ENCODE peak calls at places on chromosomes 13 and 19, in ten cellular contexts. One of them, this sample, is unnamed.

GRCh38 chr19:10299545-10300458 is 9.8 kb downstream of the ZGLP1 start:
- DNase-seq in WTC11: no peak
- DNase-seq in GM06990: no peak
- DNase-seq in tibial nerve: no peak
- DNase-seq in RWPE1: no peak
- DNase-seq in GM23338: no peak
- DNase-seq in fibroblast of the aortic adventitia: no peak
- DNase-seq in A673: no peak
- DNase-seq in Calu3: no peak
- DNase-seq in HFFc6: no peak
- DNase-seq in this sample: no peak

GRCh38 chr13:45796421-45796960 is 55.1 kb downstream of the SIAH3 start:
- DNase-seq in WTC11: no peak
- DNase-seq in GM06990: no peak
- DNase-seq in tibial nerve: no peak
- DNase-seq in RWPE1: no peak
- DNase-seq in GM23338: no peak
- DNase-seq in fibroblast of the aortic adventitia: no peak
- DNase-seq in A673: no peak
- DNase-seq in Calu3: no peak
- DNase-seq in HFFc6: no peak
- DNase-seq in this sample: no peak

GRCh38 chr13:75222031-75222430 is 259.9 kb downstream of the TBC1D4 start:
- DNase-seq in WTC11: no peak
- DNase-seq in GM06990: no peak
- DNase-seq in tibial nerve: no peak
- DNase-seq in RWPE1: no peak
- DNase-seq in GM23338: no peak
- DNase-seq in fibroblast of the aortic adventitia: peak
- DNase-seq in A673: no peak
- DNase-seq in Calu3: no peak
- DNase-seq in HFFc6: no peak
- DNase-seq in this sample: no peak

GRCh38 chr19:55459551-55459949 is 1.9 kb downstream of the ISOC2 start:
- DNase-seq in WTC11: no peak
- DNase-seq in GM06990: no peak
- DNase-seq in tibial nerve: no peak
- DNase-seq in RWPE1: no peak
- DNase-seq in GM23338: no peak
- DNase-seq in fibroblast of the aortic adventitia: no peak
- DNase-seq in A673: no peak
- DNase-seq in Calu3: no peak
- DNase-seq in HFFc6: no peak
- DNase-seq in this sample: no peak

GRCh38 chr19:45428385-45429231 is 4.9 kb upstream of the ERCC1 start:
- DNase-seq in WTC11: peak
- DNase-seq in GM06990: peak
- DNase-seq in tibial nerve: no peak
- DNase-seq in RWPE1: no peak
- DNase-seq in GM23338: peak
- DNase-seq in fibroblast of the aortic adventitia: no peak
- DNase-seq in A673: peak
- DNase-seq in Calu3: peak
- DNase-seq in HFFc6: no peak
- DNase-seq in this sample: no peak

GRCh38 chr19:48329167-48329891 is 4.0 kb downstream of the EMP3 start:
- DNase-seq in WTC11: peak
- DNase-seq in GM06990: peak
- DNase-seq in tibial nerve: no peak
- DNase-seq in RWPE1: peak
- DNase-seq in GM23338: peak
- DNase-seq in fibroblast of the aortic adventitia: peak
- DNase-seq in A673: peak
- DNase-seq in Calu3: peak
- DNase-seq in HFFc6: peak
- DNase-seq in this sample: no peak

GRCh38 chr19:750640-751423 is at the start of gene MISP:
- DNase-seq in WTC11: no peak
- DNase-seq in GM06990: no peak
- DNase-seq in tibial nerve: no peak
- DNase-seq in RWPE1: peak
- DNase-seq in GM23338: no peak
- DNase-seq in fibroblast of the aortic adventitia: no peak
- DNase-seq in A673: no peak
- DNase-seq in Calu3: peak
- DNase-seq in HFFc6: no peak
- DNase-seq in this sample: peak

GRCh38 chr19:5313307-5313706 is 27.3 kb downstream of the PTPRS start:
- DNase-seq in WTC11: no peak
- DNase-seq in GM06990: peak
- DNase-seq in tibial nerve: no peak
- DNase-seq in RWPE1: no peak
- DNase-seq in GM23338: no peak
- DNase-seq in fibroblast of the aortic adventitia: no peak
- DNase-seq in A673: no peak
- DNase-seq in Calu3: peak
- DNase-seq in HFFc6: no peak
- DNase-seq in this sample: no peak

DNA sequence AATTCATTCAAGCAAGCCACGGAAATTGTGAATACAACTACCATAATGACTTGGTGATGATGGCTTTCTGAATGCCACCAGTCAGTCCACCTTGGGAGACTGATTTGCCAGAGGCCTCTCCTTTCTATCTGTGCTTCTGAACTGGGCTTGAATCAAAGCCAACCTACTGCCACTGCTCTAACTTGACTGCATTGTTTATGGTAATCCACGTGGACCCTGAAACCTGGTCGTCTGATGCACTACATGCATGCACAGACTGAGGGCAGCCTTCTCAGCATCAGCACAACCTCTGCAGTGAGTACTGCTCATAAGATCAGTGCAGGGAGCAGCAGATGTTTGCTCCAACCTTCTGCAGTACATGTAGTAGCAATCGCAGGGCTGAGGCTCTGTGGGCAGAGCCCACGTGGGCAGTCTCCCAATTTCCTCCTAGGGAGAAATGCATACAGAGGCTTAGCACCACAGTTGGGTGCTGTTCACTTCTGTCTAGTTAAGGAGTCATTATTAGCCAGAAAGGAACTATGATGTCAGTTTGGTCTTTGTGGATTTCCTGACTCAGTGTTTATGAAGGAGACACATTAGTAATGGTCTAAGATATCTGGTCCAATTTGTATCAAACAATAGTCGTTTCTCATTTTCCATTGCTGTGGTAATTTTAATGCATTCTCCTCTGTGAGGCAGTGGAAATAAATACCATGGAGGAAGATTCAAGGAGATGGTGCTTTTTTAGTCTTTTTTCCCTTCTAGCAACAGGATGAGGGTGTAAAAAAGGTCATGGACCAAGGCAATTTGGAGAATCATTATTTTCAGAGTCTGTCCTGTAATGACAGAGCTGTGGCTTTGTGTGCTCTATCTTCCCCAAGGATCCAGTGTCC is 82.5 kb downstream of the AKAP11 start:
- DNase-seq in WTC11: peak
- DNase-seq in GM06990: peak
- DNase-seq in tibial nerve: no peak
- DNase-seq in RWPE1: no peak
- DNase-seq in GM23338: peak
- DNase-seq in fibroblast of the aortic adventitia: peak
- DNase-seq in A673: peak
- DNase-seq in Calu3: no peak
- DNase-seq in HFFc6: peak
- DNase-seq in this sample: no peak
- TF ChIP-seq CTCF in WTC11: no peak
- TF ChIP-seq CTCF in GM06990: peak
- TF ChIP-seq CTCF in tibial nerve: no peak
- TF ChIP-seq CTCF in RWPE1: no peak
- TF ChIP-seq CTCF in GM23338: no peak
- TF ChIP-seq CTCF in fibroblast of the aortic adventitia: peak
- TF ChIP-seq CTCF in A673: peak
- TF ChIP-seq CTCF in Calu3: no peak
- TF ChIP-seq CTCF in HFFc6: no peak
- TF ChIP-seq CTCF in this sample: no peak

GRCh38 chr19:19034204-19034624 is 811 bp downstream of the ARMC6 start:
- DNase-seq in WTC11: peak
- DNase-seq in GM06990: peak
- DNase-seq in tibial nerve: no peak
- DNase-seq in RWPE1: peak
- DNase-seq in GM23338: peak
- DNase-seq in fibroblast of the aortic adventitia: peak
- DNase-seq in A673: peak
- DNase-seq in Calu3: peak
- DNase-seq in HFFc6: peak
- DNase-seq in this sample: no peak

GRCh38 chr19:19033176-19033425 is 216 bp downstream of the SUGP2 start:
- DNase-seq in WTC11: no peak
- DNase-seq in GM06990: no peak
- DNase-seq in tibial nerve: no peak
- DNase-seq in RWPE1: no peak
- DNase-seq in GM23338: no peak
- DNase-seq in fibroblast of the aortic adventitia: no peak
- DNase-seq in A673: no peak
- DNase-seq in Calu3: no peak
- DNase-seq in HFFc6: no peak
- DNase-seq in this sample: no peak

GRCh38 chr19:19028526-19028925 is 4.8 kb downstream of the SUGP2 start:
- DNase-seq in WTC11: no peak
- DNase-seq in GM06990: no peak
- DNase-seq in tibial nerve: no peak
- DNase-seq in RWPE1: no peak
- DNase-seq in GM23338: no peak
- DNase-seq in fibroblast of the aortic adventitia: no peak
- DNase-seq in A673: no peak
- DNase-seq in Calu3: no peak
- DNase-seq in HFFc6: no peak
- DNase-seq in this sample: no peak

GRCh38 chr19:19032420-19033175 is 719 bp downstream of the SUGP2 start:
- DNase-seq in WTC11: peak
- DNase-seq in GM06990: peak
- DNase-seq in tibial nerve: peak
- DNase-seq in RWPE1: peak
- DNase-seq in GM23338: peak
- DNase-seq in fibroblast of the aortic adventitia: peak
- DNase-seq in A673: peak
- DNase-seq in Calu3: no peak
- DNase-seq in HFFc6: peak
- DNase-seq in this sample: no peak

GRCh38 chr19:19033426-19034203 is at the start of the genes ARMC6 and SUGP2:
- DNase-seq in WTC11: peak
- DNase-seq in GM06990: peak
- DNase-seq in tibial nerve: peak
- DNase-seq in RWPE1: peak
- DNase-seq in GM23338: peak
- DNase-seq in fibroblast of the aortic adventitia: peak
- DNase-seq in A673: peak
- DNase-seq in Calu3: peak
- DNase-seq in HFFc6: peak
- DNase-seq in this sample: peak
- TF ChIP-seq CTCF in WTC11: no peak
- TF ChIP-seq CTCF in GM06990: no peak
- TF ChIP-seq CTCF in tibial nerve: no peak
- TF ChIP-seq CTCF in RWPE1: no peak
- TF ChIP-seq CTCF in GM23338: no peak
- TF ChIP-seq CTCF in fibroblast of the aortic adventitia: peak
- TF ChIP-seq CTCF in A673: peak
- TF ChIP-seq CTCF in Calu3: no peak
- TF ChIP-seq CTCF in HFFc6: peak
- TF ChIP-seq CTCF in this sample: peak

GRCh38 chr13:113089693-113090414 is 15.7 kb upstream of the F7 start:
- DNase-seq in WTC11: no peak
- DNase-seq in GM06990: no peak
- DNase-seq in tibial nerve: no peak
- DNase-seq in RWPE1: no peak
- DNase-seq in GM23338: no peak
- DNase-seq in fibroblast of the aortic adventitia: no peak
- DNase-seq in A673: no peak
- DNase-seq in Calu3: no peak
- DNase-seq in HFFc6: no peak
- DNase-seq in this sample: no peak

GRCh38 chr13:113091891-113092775 is 13.5 kb upstream of the F7 start:
- DNase-seq in WTC11: no peak
- DNase-seq in GM06990: no peak
- DNase-seq in tibial nerve: no peak
- DNase-seq in RWPE1: no peak
- DNase-seq in GM23338: no peak
- DNase-seq in fibroblast of the aortic adventitia: no peak
- DNase-seq in A673: no peak
- DNase-seq in Calu3: no peak
- DNase-seq in HFFc6: no peak
- DNase-seq in this sample: no peak

GRCh38 chr13:113091211-113091771 is 14.3 kb upstream of the F7 start:
- DNase-seq in WTC11: no peak
- DNase-seq in GM06990: no peak
- DNase-seq in tibial nerve: no peak
- DNase-seq in RWPE1: no peak
- DNase-seq in GM23338: no peak
- DNase-seq in fibroblast of the aortic adventitia: no peak
- DNase-seq in A673: no peak
- DNase-seq in Calu3: no peak
- DNase-seq in HFFc6: no peak
- DNase-seq in this sample: no peak

GRCh38 chr13:113090415-113090770 is 15.2 kb upstream of the F7 start:
- DNase-seq in WTC11: peak
- DNase-seq in GM06990: no peak
- DNase-seq in tibial nerve: no peak
- DNase-seq in RWPE1: no peak
- DNase-seq in GM23338: peak
- DNase-seq in fibroblast of the aortic adventitia: no peak
- DNase-seq in A673: no peak
- DNase-seq in Calu3: no peak
- DNase-seq in HFFc6: no peak
- DNase-seq in this sample: no peak

DNA sequence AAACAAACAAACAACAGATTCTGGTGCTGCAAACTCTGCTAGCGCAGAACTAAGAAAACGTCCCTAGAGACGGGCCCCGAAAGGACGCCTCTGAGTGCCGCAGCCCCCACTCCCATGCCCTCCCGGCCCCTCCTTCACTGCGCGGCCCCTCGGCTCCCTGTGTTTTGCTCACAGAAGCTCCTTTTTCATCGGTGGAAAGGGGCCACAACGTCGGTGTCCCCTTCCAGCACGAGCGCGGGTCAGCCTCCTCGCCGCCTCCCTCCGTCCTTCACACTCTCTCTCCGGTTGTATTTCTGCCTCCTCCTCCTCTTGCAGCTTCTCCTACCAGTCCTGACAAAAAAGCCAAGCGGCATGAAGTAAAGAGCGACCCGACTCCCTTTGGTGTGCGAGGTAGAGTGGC is 14.8 kb upstream of the F7 start:
- DNase-seq in WTC11: no peak
- DNase-seq in GM06990: no peak
- DNase-seq in tibial nerve: no peak
- DNase-seq in RWPE1: no peak
- DNase-seq in GM23338: no peak
- DNase-seq in fibroblast of the aortic adventitia: no peak
- DNase-seq in A673: no peak
- DNase-seq in Calu3: no peak
- DNase-seq in HFFc6: no peak
- DNase-seq in this sample: no peak
- TF ChIP-seq CTCF in WTC11: no peak
- TF ChIP-seq CTCF in GM06990: no peak
- TF ChIP-seq CTCF in tibial nerve: no peak
- TF ChIP-seq CTCF in RWPE1: no peak
- TF ChIP-seq CTCF in GM23338: no peak
- TF ChIP-seq CTCF in fibroblast of the aortic adventitia: no peak
- TF ChIP-seq CTCF in A673: no peak
- TF ChIP-seq CTCF in Calu3: no peak
- TF ChIP-seq CTCF in HFFc6: no peak
- TF ChIP-seq CTCF in this sample: no peak

GRCh38 chr13:22740264-22740663 is 440.5 kb upstream of the SGCG start:
- DNase-seq in WTC11: peak
- DNase-seq in GM06990: no peak
- DNase-seq in tibial nerve: no peak
- DNase-seq in RWPE1: no peak
- DNase-seq in GM23338: peak
- DNase-seq in fibroblast of the aortic adventitia: no peak
- DNase-seq in A673: peak
- DNase-seq in Calu3: no peak
- DNase-seq in HFFc6: no peak
- DNase-seq in this sample: no peak

GRCh38 chr13:22736768-22737092 is 444.0 kb upstream of the SGCG start:
- DNase-seq in WTC11: no peak
- DNase-seq in GM06990: no peak
- DNase-seq in tibial nerve: no peak
- DNase-seq in RWPE1: no peak
- DNase-seq in GM23338: no peak
- DNase-seq in fibroblast of the aortic adventitia: no peak
- DNase-seq in A673: no peak
- DNase-seq in Calu3: no peak
- DNase-seq in HFFc6: no peak
- DNase-seq in this sample: no peak

GRCh38 chr13:22736084-22736767 is 444.6 kb upstream of the SGCG start:
- DNase-seq in WTC11: peak
- DNase-seq in GM06990: no peak
- DNase-seq in tibial nerve: no peak
- DNase-seq in RWPE1: no peak
- DNase-seq in GM23338: no peak
- DNase-seq in fibroblast of the aortic adventitia: no peak
- DNase-seq in A673: no peak
- DNase-seq in Calu3: no peak
- DNase-seq in HFFc6: no peak
- DNase-seq in this sample: no peak

GRCh38 chr13:22738357-22738756 is 442.4 kb upstream of the SGCG start:
- DNase-seq in WTC11: no peak
- DNase-seq in GM06990: no peak
- DNase-seq in tibial nerve: no peak
- DNase-seq in RWPE1: no peak
- DNase-seq in GM23338: no peak
- DNase-seq in fibroblast of the aortic adventitia: no peak
- DNase-seq in A673: no peak
- DNase-seq in Calu3: no peak
- DNase-seq in HFFc6: no peak
- DNase-seq in this sample: no peak

GRCh38 chr13:22735381-22735995 is 445.3 kb upstream of the SGCG start:
- DNase-seq in WTC11: no peak
- DNase-seq in GM06990: no peak
- DNase-seq in tibial nerve: no peak
- DNase-seq in RWPE1: no peak
- DNase-seq in GM23338: peak
- DNase-seq in fibroblast of the aortic adventitia: no peak
- DNase-seq in A673: no peak
- DNase-seq in Calu3: no peak
- DNase-seq in HFFc6: no peak
- DNase-seq in this sample: no peak
- TF ChIP-seq CTCF in WTC11: no peak
- TF ChIP-seq CTCF in GM06990: no peak
- TF ChIP-seq CTCF in tibial nerve: no peak
- TF ChIP-seq CTCF in RWPE1: no peak
- TF ChIP-seq CTCF in GM23338: peak
- TF ChIP-seq CTCF in fibroblast of the aortic adventitia: no peak
- TF ChIP-seq CTCF in A673: no peak
- TF ChIP-seq CTCF in Calu3: no peak
- TF ChIP-seq CTCF in HFFc6: no peak
- TF ChIP-seq CTCF in this sample: no peak

This sample was measured in type B pancreatic cell.